ENCODE peak calls at places on chromosomes 16 and 17, in six cellular contexts. W is HepG2, F is GM12891, S is K562, B is H1, Z is GM12878. M is an unnamed sample.

GRCh38 chr16:21265104-21265825 is 12.8 kb downstream of the CRYM start:
- DNase-seq in W (no peak), F (no peak), S (no peak), B (no peak), Z (no peak), M (no peak)

GRCh38 chr16:84245933-84246678 is 6.3 kb upstream of the KCNG4 start:
- DNase-seq in W (no peak), F (no peak), S (no peak), B (no peak), Z (no peak), M (no peak)

GRCh38 chr17:12789075-12789975 is at the start of gene ARHGAP44:
- DNase-seq in W (peak; percentile 40), F (peak; percentile 71), S (peak; percentile 38), B (peak; percentile 86), Z (no peak), M (peak; percentile 61)

GRCh38 chr17:81676906-81677305 is 6.7 kb downstream of the ARL16 start:
- DNase-seq in W (no peak), F (no peak), S (no peak), B (no peak), Z (no peak), M (no peak)

GRCh38 chr16:82945420-82946096 is 318.8 kb downstream of the CDH13 start:
- DNase-seq in W (no peak), F (no peak), S (no peak), B (no peak), Z (no peak), M (no peak)

GRCh38 chr17:50547736-50548083 is 736 bp downstream of the SPATA20 start:
- DNase-seq in W (no peak), F (no peak), S (no peak), B (no peak), Z (no peak), M (no peak)

GRCh38 chr17:1906622-1907021 is 76.8 kb downstream of the RPA1 start:
- DNase-seq in W (no peak), F (no peak), S (no peak), B (no peak), Z (no peak), M (no peak)

GRCh38 chr17:55734128-55734781 is 11.6 kb upstream of the TMEM100 start:
- DNase-seq in W (no peak), F (no peak), S (peak; percentile 51), B (no peak), Z (no peak), M (no peak)

GRCh38 chr17:382644-383533 is 30.3 kb upstream of the RPH3AL start:
- DNase-seq in W (peak; percentile 65), F (no peak), S (peak; percentile 10), B (peak; percentile 81), Z (no peak), M (no peak)

GRCh38 chr16:30041841-30042240 is 10.8 kb upstream of the TLCD3B start:
- DNase-seq in W (no peak), F (no peak), S (peak; percentile 44), B (no peak), Z (no peak), M (no peak)

GRCh38 chr16:63461248-63461841 is 1425.1 kb upstream of the CDH8 start:
- DNase-seq in W (peak; percentile 25), F (no peak), S (peak; percentile 1), B (peak; percentile 50), Z (no peak), M (no peak)

GRCh38 chr17:63445571-63446217 is 412 bp downstream of the CYB561 start:
- DNase-seq in W (no peak), F (peak; percentile 88), S (peak; percentile 80), B (peak; percentile 92), Z (no peak), M (peak; percentile 83)

GRCh38 chr17:2171725-2172446 is 117.0 kb downstream of the HIC1 start:
- DNase-seq in W (peak; percentile 82), F (no peak), S (no peak), B (no peak), Z (no peak), M (no peak)

GRCh38 chr17:13420294-13421277 is 181.1 kb downstream of the HS3ST3A1 start:
- DNase-seq in W (peak; percentile 86), F (no peak), S (no peak), B (no peak), Z (no peak), M (no peak)

GRCh38 chr16:89917773-89918452 is 749 bp upstream of the MC1R start:
- DNase-seq in W (peak; percentile 90), F (peak; percentile 85), S (peak; percentile 78), B (peak; percentile 74), Z (peak; percentile 73), M (peak; percentile 88)

GRCh38 chr17:74201250-74201649 is 2.2 kb upstream of the RPL38 start:
- DNase-seq in W (no peak), F (no peak), S (peak; percentile 50), B (no peak), Z (no peak), M (no peak)

GRCh38 chr17:1398900-1399299 is 1.1 kb downstream of the YWHAE start:
- DNase-seq in W (no peak), F (no peak), S (peak; percentile 45), B (no peak), Z (no peak), M (no peak)

GRCh38 chr16:5633845-5634440 is 536.3 kb upstream of the EEF2KMT start:
- DNase-seq in W (peak; percentile 34), F (no peak), S (peak; percentile 48), B (no peak), Z (no peak), M (no peak)

GRCh38 chr17:17694229-17695081 is 13.2 kb downstream of the RAI1 start:
- DNase-seq in W (peak; percentile 45), F (peak; percentile 74), S (peak; percentile 70), B (peak; percentile 84), Z (no peak), M (peak; percentile 75)

GRCh38 chr17:43655702-43656275 is 5.9 kb downstream of the MEOX1 start:
- DNase-seq in W (no peak), F (no peak), S (no peak), B (no peak), Z (no peak), M (no peak)

GRCh38 chr17:7703584-7704574 is 1.1 kb upstream of the EFNB3 start:
- DNase-seq in W (peak; percentile 18), F (no peak), S (peak; percentile 58), B (peak; percentile 77), Z (no peak), M (no peak)

GRCh38 chr16:6701096-6701495 is 631.5 kb upstream of the RBFOX1 start:
- DNase-seq in W (no peak), F (no peak), S (no peak), B (no peak), Z (no peak), M (no peak)

GRCh38 chr17:79836952-79837887 is 2.0 kb downstream of the CBX4 start:
- DNase-seq in W (peak; percentile 88), F (peak; percentile 85), S (peak; percentile 67), B (peak; percentile 73), Z (no peak), M (peak; percentile 85)

GRCh38 chr17:79837888-79838540 is 1.2 kb downstream of the CBX4 start:
- DNase-seq in W (no peak), F (no peak), S (peak; percentile 47), B (no peak), Z (no peak), M (no peak)

GRCh38 chr17:79840204-79840988 is 1.2 kb upstream of the CBX4 start:
- DNase-seq in W (no peak), F (no peak), S (no peak), B (peak; percentile 67), Z (no peak), M (no peak)

GRCh38 chr17:79839363-79840203 is at the start of gene CBX4:
- DNase-seq in W (peak; percentile 92), F (peak; percentile 95), S (peak; percentile 97), B (peak; percentile 85), Z (no peak), M (peak; percentile 93)

GRCh38 chr17:79838541-79839274 is 532 bp downstream of the CBX4 start:
- DNase-seq in W (no peak), F (no peak), S (peak; percentile 71), B (peak; percentile 73), Z (no peak), M (no peak)
- TF ChIP-seq POLR2AphosphoS5 in W (no peak), F (no peak), S (no peak), B (no peak), Z (no peak), M (no peak)

GRCh38 chr17:38751144-38751802 is 1.3 kb upstream of the PSMB3 start:
- DNase-seq in W (no peak), F (no peak), S (peak; percentile 71), B (no peak), Z (no peak), M (no peak)

GRCh38 chr17:38752930-38753506 is 477 bp downstream of the PSMB3 start:
- DNase-seq in W (no peak), F (no peak), S (no peak), B (no peak), Z (no peak), M (no peak)

GRCh38 chr17:38750312-38751121 is 2.0 kb upstream of the PSMB3 start:
- DNase-seq in W (peak; percentile 50), F (no peak), S (peak; percentile 72), B (peak; percentile 73), Z (no peak), M (no peak)

GRCh38 chr17:38751803-38752118 is 780 bp upstream of the PSMB3 start:
- DNase-seq in W (peak; percentile 83), F (no peak), S (peak; percentile 87), B (peak; percentile 95), Z (peak; percentile 80), M (no peak)

GRCh38 chr17:38752119-38752929 is at the start of gene PSMB3:
- DNase-seq in W (peak; percentile 100), F (peak; percentile 90), S (peak; percentile 99), B (peak; percentile 88), Z (peak; percentile 100), M (peak; percentile 91)
- TF ChIP-seq POLR2A in W (peak; percentile 77), F (peak; percentile 59), S (peak; percentile 90), B (peak; percentile 75), Z (peak; percentile 79), M (peak; percentile 65)

DNA sequence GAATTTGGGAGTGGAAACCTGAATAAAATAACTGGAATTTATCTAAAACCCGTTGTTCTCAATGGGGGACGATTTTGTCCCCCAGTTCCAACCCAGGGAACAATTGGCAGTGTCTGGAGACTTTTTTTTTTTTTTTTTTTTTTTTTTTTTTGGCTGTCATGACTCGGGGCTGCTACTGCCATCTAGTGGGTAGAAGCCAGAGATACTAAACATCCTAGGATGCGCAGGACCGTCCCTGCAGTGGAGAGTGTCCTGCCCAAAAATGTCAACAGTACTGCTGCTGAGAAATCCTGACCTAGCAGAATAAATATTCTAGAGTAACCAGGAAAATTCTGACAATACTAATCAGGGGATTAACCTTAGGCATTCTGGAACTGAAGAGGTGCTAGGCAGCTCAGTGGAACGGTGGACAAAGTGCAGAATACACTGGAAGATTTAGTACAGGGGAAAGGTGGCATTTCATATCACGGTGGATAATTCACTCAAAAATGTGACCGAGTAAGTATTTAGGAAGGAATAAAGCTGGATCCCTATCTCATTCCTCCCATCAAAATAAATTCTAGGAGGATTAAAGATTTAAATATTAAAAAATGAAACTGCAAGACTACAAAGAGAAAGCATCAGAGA is 107.6 kb downstream of the SPECC1 start:
- DNase-seq in W (peak; percentile 49), F (no peak), S (peak; percentile 62), B (no peak), Z (no peak), M (no peak)
- TF ChIP-seq TAF1 in W (no peak), F (no peak), S (no peak), B (no peak), Z (no peak), M (no peak)

GRCh38 chr17:45197555-45198334 is 23.9 kb upstream of the FMNL1 start:
- DNase-seq in W (peak; percentile 92), F (peak; percentile 76), S (peak; percentile 95), B (peak; percentile 100), Z (peak; percentile 54), M (peak; percentile 83)
- TF ChIP-seq POLR2AphosphoS5 in W (no peak), F (no peak), S (no peak), B (peak; percentile 27), Z (no peak), M (no peak)